ENCODE peak calls at places on chromosomes 3 and 15, in four cellular contexts. One of them, this sample, is unnamed.

GRCh38 chr3:153372326-153372725 is 210.3 kb downstream of the RAP2B start:
- DNase-seq in brain microvascular endothelial cell: peak
- DNase-seq in activated B cell treated with CpG ODN at 0.5 μM for 24 hours: no peak
- DNase-seq in cardiac fibroblast: peak
- DNase-seq in this sample: no peak

GRCh38 chr3:55720614-55721013 is 233.5 kb upstream of the WNT5A start:
- DNase-seq in brain microvascular endothelial cell: peak
- DNase-seq in activated B cell treated with CpG ODN at 0.5 μM for 24 hours: no peak
- DNase-seq in cardiac fibroblast: peak
- DNase-seq in this sample: no peak

GRCh38 chr3:191329654-191330308 is 545 bp downstream of the UTS2B start:
- DNase-seq in activated B cell treated with CpG ODN at 0.5 μM for 24 hours: no peak
- DNase-seq in brain microvascular endothelial cell: no peak
- DNase-seq in cardiac fibroblast: peak
- DNase-seq in this sample: peak

GRCh38 chr15:89335289-89336041 is 841 bp upstream of the POLG start:
- DNase-seq in activated B cell treated with CpG ODN at 0.5 μM for 24 hours: no peak
- DNase-seq in cardiac fibroblast: no peak
- DNase-seq in brain microvascular endothelial cell: peak
- DNase-seq in this sample: no peak

GRCh38 chr3:143145951-143146350 is 26.4 kb downstream of the CHST2 start:
- DNase-seq in cardiac fibroblast: no peak
- DNase-seq in activated B cell treated with CpG ODN at 0.5 μM for 24 hours: no peak
- DNase-seq in brain microvascular endothelial cell: no peak
- DNase-seq in this sample: no peak

GRCh38 chr3:24101676-24102168 is 156.6 kb downstream of the NR1D2 start:
- DNase-seq in cardiac fibroblast: peak
- DNase-seq in brain microvascular endothelial cell: no peak
- DNase-seq in activated B cell treated with CpG ODN at 0.5 μM for 24 hours: no peak
- DNase-seq in this sample: no peak

GRCh38 chr15:25238126-25238525 is 200.7 kb downstream of the UBE3A start:
- DNase-seq in activated B cell treated with CpG ODN at 0.5 μM for 24 hours: no peak
- DNase-seq in cardiac fibroblast: no peak
- DNase-seq in brain microvascular endothelial cell: no peak
- DNase-seq in this sample: no peak

GRCh38 chr3:57892423-57892822 is 115.8 kb upstream of the FLNB start:
- DNase-seq in activated B cell treated with CpG ODN at 0.5 μM for 24 hours: no peak
- DNase-seq in cardiac fibroblast: peak
- DNase-seq in brain microvascular endothelial cell: peak
- DNase-seq in this sample: no peak

DNA sequence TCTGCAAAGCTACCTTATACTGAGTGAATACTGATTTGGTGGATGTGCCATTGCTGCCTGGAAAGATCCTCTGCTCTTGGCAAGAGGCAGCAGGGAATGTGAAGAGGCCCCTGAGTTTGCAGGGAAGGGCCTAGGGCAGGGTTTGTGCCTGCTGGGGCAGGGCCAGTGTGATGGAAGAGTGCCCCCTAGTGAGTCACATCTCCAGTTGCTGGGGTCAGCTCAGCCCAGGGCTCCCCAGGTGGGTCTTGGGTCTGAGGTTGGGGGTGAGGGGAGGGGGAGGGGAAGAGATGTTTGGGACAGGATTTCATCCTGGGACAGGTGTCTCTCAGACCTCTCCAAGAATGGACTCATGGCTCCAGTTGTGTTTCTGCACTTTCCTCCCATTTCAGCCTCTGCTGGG is 4.1 kb upstream of the AMOTL2 start:
- DNase-seq in cardiac fibroblast: peak
- DNase-seq in activated B cell treated with CpG ODN at 0.5 μM for 24 hours: no peak
- DNase-seq in brain microvascular endothelial cell: no peak
- DNase-seq in this sample: no peak
- TF ChIP-seq CTCF in cardiac fibroblast: peak
- TF ChIP-seq CTCF in activated B cell treated with CpG ODN at 0.5 μM for 24 hours: no peak
- TF ChIP-seq CTCF in brain microvascular endothelial cell: peak
- TF ChIP-seq CTCF in this sample: peak

DNA sequence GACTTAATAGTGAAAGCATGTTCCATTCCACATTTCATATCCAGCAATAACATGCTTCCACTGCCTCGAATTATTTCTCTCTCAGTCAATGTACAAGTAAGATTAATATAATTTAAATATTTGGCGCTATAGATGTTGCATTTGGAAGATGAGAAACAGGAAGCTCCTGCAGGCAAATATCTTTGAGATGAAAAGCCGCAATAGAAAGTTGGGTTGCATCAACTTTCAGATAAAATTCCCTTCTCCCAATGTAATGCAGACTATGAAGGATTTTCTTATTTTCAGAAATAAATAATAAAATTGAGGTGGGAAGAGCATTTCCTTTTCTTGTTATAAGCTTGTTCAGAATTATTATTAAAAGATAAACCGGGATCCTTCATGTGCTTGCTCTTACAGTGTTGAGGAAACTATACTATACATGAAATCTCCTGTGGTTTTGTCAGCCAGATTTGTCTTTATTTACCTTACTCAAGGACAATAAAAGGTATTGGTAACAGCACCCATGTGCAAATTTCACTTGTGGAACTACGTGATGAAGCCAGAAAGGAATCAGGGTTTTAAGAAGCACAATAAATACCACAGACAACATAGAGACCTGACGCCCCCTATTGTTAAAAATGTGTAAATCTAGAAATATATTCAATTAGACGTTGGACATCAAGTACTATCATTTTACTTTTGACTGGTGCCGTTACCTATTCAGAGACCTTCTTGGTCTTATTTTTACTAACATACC is 307.0 kb downstream of the ARPP21 start:
- DNase-seq in activated B cell treated with CpG ODN at 0.5 μM for 24 hours: no peak
- DNase-seq in cardiac fibroblast: peak
- DNase-seq in brain microvascular endothelial cell: no peak
- DNase-seq in this sample: no peak
- TF ChIP-seq CTCF in activated B cell treated with CpG ODN at 0.5 μM for 24 hours: no peak
- TF ChIP-seq CTCF in cardiac fibroblast: peak
- TF ChIP-seq CTCF in brain microvascular endothelial cell: peak
- TF ChIP-seq CTCF in this sample: peak

GRCh38 chr3:196141866-196142673 is 60.2 kb upstream of the TFRC start:
- DNase-seq in cardiac fibroblast: no peak
- DNase-seq in brain microvascular endothelial cell: no peak
- DNase-seq in activated B cell treated with CpG ODN at 0.5 μM for 24 hours: no peak
- DNase-seq in this sample: no peak

GRCh38 chr3:196145420-196146262 is 63.8 kb upstream of the TFRC start:
- DNase-seq in cardiac fibroblast: no peak
- DNase-seq in brain microvascular endothelial cell: no peak
- DNase-seq in activated B cell treated with CpG ODN at 0.5 μM for 24 hours: no peak
- DNase-seq in this sample: no peak

GRCh38 chr3:196142674-196142988 is 60.7 kb upstream of the TFRC start:
- DNase-seq in brain microvascular endothelial cell: no peak
- DNase-seq in cardiac fibroblast: no peak
- DNase-seq in activated B cell treated with CpG ODN at 0.5 μM for 24 hours: no peak
- DNase-seq in this sample: no peak

GRCh38 chr3:196144383-196145105 is 62.7 kb upstream of the TFRC start:
- DNase-seq in activated B cell treated with CpG ODN at 0.5 μM for 24 hours: no peak
- DNase-seq in cardiac fibroblast: peak
- DNase-seq in brain microvascular endothelial cell: peak
- DNase-seq in this sample: no peak

DNA sequence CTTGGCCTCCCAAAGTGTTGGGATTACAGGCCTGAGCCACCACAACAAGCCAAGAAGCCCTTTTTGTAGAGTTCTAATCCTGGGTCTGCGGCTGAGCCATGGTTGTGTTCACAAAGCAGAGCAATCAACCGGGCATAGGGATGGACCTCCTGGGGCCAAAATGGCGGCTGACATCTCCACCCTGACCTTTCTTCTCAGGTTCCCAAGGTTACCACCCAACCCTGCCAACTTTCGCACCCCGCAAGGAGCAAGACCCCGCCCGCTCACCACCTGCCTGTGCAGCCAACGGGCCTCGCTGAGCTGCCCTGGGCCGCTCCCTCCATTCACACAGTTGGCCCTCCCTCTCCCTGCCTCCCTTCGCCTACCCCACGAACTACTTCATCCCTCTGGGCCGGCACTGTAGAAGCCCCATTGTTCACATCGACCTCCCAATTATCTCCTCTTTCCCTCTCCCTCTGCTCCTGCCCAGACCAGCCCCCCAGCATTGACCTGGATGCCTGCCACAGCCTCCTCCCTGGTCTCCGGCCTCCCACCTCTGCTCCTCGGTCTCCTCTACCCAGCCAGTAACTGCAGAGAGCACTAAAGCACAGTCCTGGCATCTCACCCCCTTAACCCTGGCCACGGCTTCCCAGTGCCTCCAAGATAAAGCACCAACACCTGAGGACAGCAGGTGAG is 62.0 kb upstream of the TFRC start:
- DNase-seq in cardiac fibroblast: no peak
- DNase-seq in brain microvascular endothelial cell: no peak
- DNase-seq in activated B cell treated with CpG ODN at 0.5 μM for 24 hours: no peak
- DNase-seq in this sample: no peak
- TF ChIP-seq CTCF in cardiac fibroblast: no peak
- TF ChIP-seq CTCF in brain microvascular endothelial cell: no peak
- TF ChIP-seq CTCF in activated B cell treated with CpG ODN at 0.5 μM for 24 hours: no peak
- TF ChIP-seq CTCF in this sample: no peak

DNA sequence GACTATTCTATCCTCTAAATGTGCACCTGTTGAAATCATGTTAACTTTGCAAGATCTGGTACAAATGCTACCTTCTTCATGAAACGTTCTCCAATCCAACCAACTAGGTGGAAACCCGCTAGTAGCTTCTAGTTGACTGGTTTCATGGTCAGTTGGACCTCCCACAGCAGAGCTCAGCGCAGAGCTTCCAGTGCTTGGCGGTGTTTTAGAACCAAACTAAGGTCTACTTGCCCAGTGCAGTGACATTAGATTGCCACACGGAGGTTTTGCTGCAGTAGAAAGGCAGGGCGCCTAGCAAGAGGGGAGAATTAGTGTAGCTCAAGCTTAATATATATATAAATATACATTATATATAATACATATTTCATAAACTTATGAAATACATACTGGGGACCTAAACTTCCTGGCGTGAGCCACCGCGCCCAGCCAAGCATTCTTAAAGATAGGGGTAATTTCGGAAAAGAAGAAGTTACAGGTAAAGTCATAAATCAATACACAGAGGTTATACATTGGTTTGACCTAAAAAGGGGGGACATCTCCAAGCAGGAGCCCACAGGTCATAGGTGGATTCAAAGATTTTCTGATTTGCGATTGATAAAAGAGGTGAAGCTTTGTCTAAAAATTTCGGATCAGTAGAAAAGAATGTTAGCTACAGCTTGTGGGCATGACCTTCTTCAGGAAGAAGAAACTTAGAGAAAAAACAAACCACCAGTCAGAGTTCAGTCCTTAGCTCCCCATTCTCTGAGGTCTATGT is 2.0 kb upstream of the OXSR1 start:
- DNase-seq in cardiac fibroblast: no peak
- DNase-seq in brain microvascular endothelial cell: no peak
- DNase-seq in activated B cell treated with CpG ODN at 0.5 μM for 24 hours: no peak
- DNase-seq in this sample: no peak
- TF ChIP-seq CTCF in cardiac fibroblast: peak
- TF ChIP-seq CTCF in brain microvascular endothelial cell: peak
- TF ChIP-seq CTCF in activated B cell treated with CpG ODN at 0.5 μM for 24 hours: no peak
- TF ChIP-seq CTCF in this sample: peak

DNA sequence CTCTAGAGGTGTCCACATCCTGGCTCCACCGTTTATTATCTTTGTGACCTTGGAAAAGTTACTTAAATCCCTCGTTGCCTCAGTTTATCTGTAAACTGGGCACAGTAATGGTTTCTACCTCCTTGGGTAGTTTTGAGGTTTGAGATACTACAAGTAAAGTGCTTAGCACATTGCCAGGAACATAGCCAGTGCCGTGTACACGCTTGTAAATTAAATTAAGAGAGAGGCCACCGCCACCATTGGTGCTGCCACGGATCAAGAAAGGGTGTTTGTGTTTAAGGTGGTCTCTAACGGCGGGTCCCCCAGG is 5.8 kb upstream of the WNT7A start:
- DNase-seq in brain microvascular endothelial cell: no peak
- DNase-seq in activated B cell treated with CpG ODN at 0.5 μM for 24 hours: no peak
- DNase-seq in cardiac fibroblast: no peak
- DNase-seq in this sample: no peak
- TF ChIP-seq CTCF in brain microvascular endothelial cell: no peak
- TF ChIP-seq CTCF in activated B cell treated with CpG ODN at 0.5 μM for 24 hours: no peak
- TF ChIP-seq CTCF in cardiac fibroblast: no peak
- TF ChIP-seq CTCF in this sample: peak

GRCh38 chr3:65894126-65894525 is 144.6 kb downstream of the MAGI1 start:
- DNase-seq in brain microvascular endothelial cell: no peak
- DNase-seq in cardiac fibroblast: no peak
- DNase-seq in activated B cell treated with CpG ODN at 0.5 μM for 24 hours: no peak
- DNase-seq in this sample: no peak
- TF ChIP-seq CTCF in brain microvascular endothelial cell: no peak
- TF ChIP-seq CTCF in cardiac fibroblast: no peak
- TF ChIP-seq CTCF in activated B cell treated with CpG ODN at 0.5 μM for 24 hours: no peak
- TF ChIP-seq CTCF in this sample: no peak

DNA sequence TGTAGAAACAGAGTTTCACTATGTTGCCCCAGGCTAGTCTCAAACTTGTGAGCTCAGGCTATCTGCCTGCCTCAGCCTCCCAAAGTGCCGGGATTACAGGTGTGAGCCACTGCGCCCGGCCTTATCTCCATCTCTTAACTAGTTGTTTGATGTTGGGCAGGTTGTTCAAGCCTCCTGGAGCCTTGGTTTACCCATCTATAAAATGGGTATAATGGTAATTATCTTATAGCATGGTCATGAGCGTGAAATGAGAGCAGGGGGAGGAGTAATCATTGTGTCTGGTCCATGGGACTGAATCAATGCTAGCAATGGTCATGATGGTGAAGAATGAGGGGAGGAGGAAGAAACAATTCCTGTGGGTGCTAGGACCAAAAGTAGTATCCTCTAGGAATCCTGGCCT is 32.0 kb downstream of the SMAD3 start:
- DNase-seq in cardiac fibroblast: no peak
- DNase-seq in brain microvascular endothelial cell: no peak
- DNase-seq in activated B cell treated with CpG ODN at 0.5 μM for 24 hours: no peak
- DNase-seq in this sample: no peak
- TF ChIP-seq CTCF in cardiac fibroblast: no peak
- TF ChIP-seq CTCF in brain microvascular endothelial cell: no peak
- TF ChIP-seq CTCF in activated B cell treated with CpG ODN at 0.5 μM for 24 hours: no peak
- TF ChIP-seq CTCF in this sample: no peak

GRCh38 chr15:28079313-28079969 is 19.7 kb downstream of the OCA2 start:
- DNase-seq in activated B cell treated with CpG ODN at 0.5 μM for 24 hours: no peak
- DNase-seq in brain microvascular endothelial cell: no peak
- DNase-seq in cardiac fibroblast: no peak
- DNase-seq in this sample: no peak

GRCh38 chr15:28081594-28081993 is 17.5 kb downstream of the OCA2 start:
- DNase-seq in activated B cell treated with CpG ODN at 0.5 μM for 24 hours: no peak
- DNase-seq in cardiac fibroblast: no peak
- DNase-seq in brain microvascular endothelial cell: no peak
- DNase-seq in this sample: no peak

GRCh38 chr15:28082891-28083688 is 16.0 kb downstream of the OCA2 start:
- DNase-seq in cardiac fibroblast: no peak
- DNase-seq in activated B cell treated with CpG ODN at 0.5 μM for 24 hours: no peak
- DNase-seq in brain microvascular endothelial cell: no peak
- DNase-seq in this sample: no peak

GRCh38 chr15:28084547-28084946 is 14.6 kb downstream of the OCA2 start:
- DNase-seq in activated B cell treated with CpG ODN at 0.5 μM for 24 hours: no peak
- DNase-seq in cardiac fibroblast: no peak
- DNase-seq in brain microvascular endothelial cell: no peak
- DNase-seq in this sample: no peak

DNA sequence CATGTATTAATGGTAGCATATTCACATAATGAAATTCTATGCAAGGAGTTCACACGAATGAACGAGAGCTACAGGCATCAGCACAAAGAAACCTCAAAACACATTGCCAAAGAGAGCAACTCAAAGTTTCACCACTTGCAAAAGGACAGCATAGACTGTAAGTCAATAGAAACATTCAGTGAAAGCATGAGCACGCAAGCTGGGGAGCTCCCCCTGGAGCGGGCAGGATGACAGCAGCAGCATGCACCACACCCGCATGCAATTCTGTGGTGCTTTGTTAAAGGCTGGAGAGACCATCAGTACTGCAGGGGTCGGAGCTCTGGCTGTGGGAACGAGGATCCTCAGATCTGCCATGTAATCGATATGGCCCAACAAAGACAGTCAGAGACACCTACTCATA is 18.7 kb downstream of the OCA2 start:
- DNase-seq in cardiac fibroblast: no peak
- DNase-seq in activated B cell treated with CpG ODN at 0.5 μM for 24 hours: no peak
- DNase-seq in brain microvascular endothelial cell: no peak
- DNase-seq in this sample: no peak
- TF ChIP-seq CTCF in cardiac fibroblast: no peak
- TF ChIP-seq CTCF in activated B cell treated with CpG ODN at 0.5 μM for 24 hours: no peak
- TF ChIP-seq CTCF in brain microvascular endothelial cell: no peak
- TF ChIP-seq CTCF in this sample: no peak

This sample was measured in type B pancreatic cell.